ENCODE peak calls at places on chromosomes 1 and 21, in seven cellular contexts. O is sigmoid colon, X is GM23338, E is esophagus muscularis mucosa, A is stomach, F is GM12892, H is GM12891. D is an unnamed sample.

GRCh38 chr1:19869929-19870328 is 12.3 kb upstream of the OTUD3 start:
- DNase-seq in O (no peak), X (no peak), E (no peak), A (no peak), F (no peak), H (no peak), D (no peak)

GRCh38 chr1:172449585-172450523 is 6.0 kb upstream of the PIGC start:
- DNase-seq in O (peak), X (peak), E (no peak), A (peak), F (peak), H (peak), D (peak)

GRCh38 chr1:171716620-171717019 is 25.2 kb downstream of the VAMP4 start:
- DNase-seq in O (no peak), X (no peak), E (no peak), A (no peak), F (no peak), H (no peak), D (no peak)

GRCh38 chr1:23198373-23198772 is 18.9 kb downstream of the HTR1D start:
- DNase-seq in O (no peak), X (no peak), E (no peak), A (no peak), F (no peak), H (no peak), D (peak)

GRCh38 chr1:81452693-81453344 is 347.9 kb upstream of the ADGRL2 start:
- DNase-seq in O (no peak), X (no peak), E (no peak), A (no peak), F (no peak), H (no peak), D (no peak)

GRCh38 chr1:226979517-226980121 is 39.5 kb downstream of the COQ8A start:
- DNase-seq in O (peak), X (no peak), E (no peak), A (no peak), F (no peak), H (no peak), D (no peak)

GRCh38 chr1:7956218-7957032 is 5.1 kb upstream of the PARK7 start:
- DNase-seq in O (no peak), X (no peak), E (no peak), A (no peak), F (no peak), H (no peak), D (no peak)

GRCh38 chr1:150841626-150842025 is 33.6 kb upstream of the CTSK start:
- DNase-seq in O (no peak), X (no peak), E (no peak), A (no peak), F (no peak), H (no peak), D (no peak)

GRCh38 chr1:212423879-212424278 is 8.8 kb upstream of the NENF start:
- DNase-seq in O (no peak), X (no peak), E (no peak), A (no peak), F (no peak), H (no peak), D (no peak)

GRCh38 chr1:110605901-110606783 is at the start of gene KCNA2:
- DNase-seq in O (peak), X (peak), E (no peak), A (peak), F (no peak), H (no peak), D (no peak)

GRCh38 chr1:95888877-95889799 is 655.1 kb downstream of the RWDD3 start:
- DNase-seq in O (no peak), X (peak), E (no peak), A (no peak), F (no peak), H (no peak), D (no peak)

GRCh38 chr1:190754769-190755168 is 277.1 kb upstream of the BRINP3 start:
- DNase-seq in O (no peak), X (no peak), E (no peak), A (no peak), F (no peak), H (no peak), D (no peak)

GRCh38 chr1:198771562-198772153 is 132.8 kb downstream of the PTPRC start:
- DNase-seq in O (no peak), X (peak), E (no peak), A (no peak), F (no peak), H (peak), D (no peak)

GRCh38 chr21:14523234-14523633 is 22.9 kb downstream of the SAMSN1 start:
- DNase-seq in O (no peak), X (no peak), E (no peak), A (no peak), F (no peak), H (no peak), D (no peak)

GRCh38 chr1:55190092-55190491 is 25.1 kb downstream of the USP24 start:
- DNase-seq in O (no peak), X (no peak), E (no peak), A (no peak), F (no peak), H (no peak), D (no peak)

GRCh38 chr1:108845991-108846390 is 10.9 kb downstream of the AKNAD1 start:
- DNase-seq in O (no peak), X (no peak), E (no peak), A (no peak), F (no peak), H (no peak), D (no peak)

GRCh38 chr1:158180741-158181576 is at the start of gene CD1D:
- DNase-seq in O (peak), X (peak), E (no peak), A (no peak), F (peak), H (peak), D (no peak)

GRCh38 chr1:202084791-202085681 is 37.7 kb upstream of the GPR37L1 start:
- DNase-seq in O (no peak), X (peak), E (no peak), A (peak), F (no peak), H (no peak), D (no peak)

GRCh38 chr21:42839271-42840231 is 39.8 kb downstream of the WDR4 start:
- DNase-seq in O (no peak), X (no peak), E (no peak), A (peak), F (no peak), H (no peak), D (no peak)

GRCh38 chr1:19343617-19344350 is 31.7 kb downstream of the SLC66A1 start:
- DNase-seq in O (no peak), X (no peak), E (no peak), A (no peak), F (no peak), H (no peak), D (no peak)

GRCh38 chr21:46253610-46254124 is 25.1 kb upstream of the LSS start:
- DNase-seq in O (no peak), X (peak), E (no peak), A (no peak), F (no peak), H (no peak), D (no peak)

GRCh38 chr1:186033744-186034345 is 299.7 kb downstream of the HMCN1 start:
- DNase-seq in O (no peak), X (no peak), E (no peak), A (no peak), F (no peak), H (no peak), D (no peak)

GRCh38 chr1:247304046-247304445 is 27.6 kb downstream of the ZNF496 start:
- DNase-seq in O (no peak), X (no peak), E (no peak), A (no peak), F (no peak), H (no peak), D (no peak)

GRCh38 chr1:7705048-7705907 is 65.8 kb upstream of the VAMP3 start:
- DNase-seq in O (peak), X (peak), E (no peak), A (peak), F (no peak), H (no peak), D (no peak)

GRCh38 chr1:160797861-160798273 is 1.9 kb downstream of the LY9 start:
- DNase-seq in O (no peak), X (no peak), E (peak), A (peak), F (no peak), H (no peak), D (no peak)

GRCh38 chr1:9653195-9653782 is 1.8 kb downstream of the PIK3CD start:
- DNase-seq in O (no peak), X (no peak), E (no peak), A (no peak), F (no peak), H (no peak), D (no peak)

GRCh38 chr21:36337099-36337509 is 17.1 kb downstream of the MORC3 start:
- DNase-seq in O (no peak), X (no peak), E (no peak), A (no peak), F (no peak), H (no peak), D (no peak)

GRCh38 chr1:46653405-46653853 is 14.7 kb downstream of the ATPAF1 start:
- DNase-seq in O (no peak), X (no peak), E (no peak), A (no peak), F (no peak), H (no peak), D (no peak)

GRCh38 chr1:207848234-207848633 is 62.7 kb downstream of the CD34 start:
- DNase-seq in O (peak), X (no peak), E (no peak), A (peak), F (no peak), H (no peak), D (peak)

GRCh38 chr1:231467986-231468385 is 45.9 kb upstream of the EGLN1 start:
- DNase-seq in O (no peak), X (no peak), E (no peak), A (no peak), F (no peak), H (no peak), D (no peak)

GRCh38 chr21:43721225-43721605 is 2.3 kb downstream of the PDXK start:
- DNase-seq in O (no peak), X (no peak), E (no peak), A (peak), F (no peak), H (no peak), D (no peak)

GRCh38 chr1:177287237-177287636 is 116.5 kb downstream of the BRINP2 start:
- DNase-seq in O (no peak), X (no peak), E (no peak), A (no peak), F (no peak), H (no peak), D (no peak)

GRCh38 chr1:89998306-89998705 is 3.4 kb downstream of the ZNF326 start:
- DNase-seq in O (no peak), X (no peak), E (no peak), A (no peak), F (no peak), H (no peak), D (no peak)

GRCh38 chr1:113021430-113022085 is 51.4 kb upstream of the LRIG2 start:
- DNase-seq in O (no peak), X (no peak), E (no peak), A (no peak), F (no peak), H (no peak), D (no peak)

GRCh38 chr1:31762323-31762722 is 1.8 kb downstream of the ADGRB2 start:
- DNase-seq in O (no peak), X (no peak), E (no peak), A (no peak), F (no peak), H (no peak), D (no peak)

GRCh38 chr1:108962681-108963051 is 618 bp downstream of the CLCC1 start:
- DNase-seq in O (peak), X (peak), E (no peak), A (peak), F (no peak), H (no peak), D (no peak)

GRCh38 chr1:94236630-94237290 is 624 bp downstream of the ARHGAP29 start:
- DNase-seq in O (peak), X (peak), E (no peak), A (peak), F (no peak), H (no peak), D (no peak)

GRCh38 chr1:4173731-4174130 is 273.7 kb upstream of the C1orf174 start:
- DNase-seq in O (peak), X (no peak), E (peak), A (no peak), F (no peak), H (no peak), D (no peak)

GRCh38 chr1:209398330-209398991 is 185.1 kb upstream of the CAMK1G start:
- DNase-seq in O (peak), X (peak), E (no peak), A (no peak), F (no peak), H (no peak), D (no peak)
- TF ChIP-seq POLR2AphosphoS5 in O (no peak), X (no peak), E (no peak), A (no peak), F (no peak), H (no peak), D (no peak)

GRCh38 chr1:101112051-101112770 is 86.6 kb upstream of the DPH5 start:
- DNase-seq in O (peak), X (no peak), E (no peak), A (no peak), F (no peak), H (no peak), D (no peak)
- TF ChIP-seq POLR2AphosphoS5 in O (no peak), X (no peak), E (no peak), A (no peak), F (no peak), H (no peak), D (no peak)

GRCh38 chr1:206497774-206498173 is 9.6 kb upstream of the RASSF5 start:
- DNase-seq in O (no peak), X (no peak), E (no peak), A (no peak), F (no peak), H (no peak), D (no peak)
- TF ChIP-seq POLR2AphosphoS5 in O (no peak), X (no peak), E (no peak), A (no peak), F (no peak), H (no peak), D (no peak)

GRCh38 chr1:204584699-204585372 is 68.6 kb downstream of the MDM4 start:
- DNase-seq in O (peak), X (peak), E (no peak), A (no peak), F (no peak), H (no peak), D (no peak)
- TF ChIP-seq POLR2AphosphoS5 in O (no peak), X (no peak), E (no peak), A (no peak), F (no peak), H (no peak), D (no peak)

DNA sequence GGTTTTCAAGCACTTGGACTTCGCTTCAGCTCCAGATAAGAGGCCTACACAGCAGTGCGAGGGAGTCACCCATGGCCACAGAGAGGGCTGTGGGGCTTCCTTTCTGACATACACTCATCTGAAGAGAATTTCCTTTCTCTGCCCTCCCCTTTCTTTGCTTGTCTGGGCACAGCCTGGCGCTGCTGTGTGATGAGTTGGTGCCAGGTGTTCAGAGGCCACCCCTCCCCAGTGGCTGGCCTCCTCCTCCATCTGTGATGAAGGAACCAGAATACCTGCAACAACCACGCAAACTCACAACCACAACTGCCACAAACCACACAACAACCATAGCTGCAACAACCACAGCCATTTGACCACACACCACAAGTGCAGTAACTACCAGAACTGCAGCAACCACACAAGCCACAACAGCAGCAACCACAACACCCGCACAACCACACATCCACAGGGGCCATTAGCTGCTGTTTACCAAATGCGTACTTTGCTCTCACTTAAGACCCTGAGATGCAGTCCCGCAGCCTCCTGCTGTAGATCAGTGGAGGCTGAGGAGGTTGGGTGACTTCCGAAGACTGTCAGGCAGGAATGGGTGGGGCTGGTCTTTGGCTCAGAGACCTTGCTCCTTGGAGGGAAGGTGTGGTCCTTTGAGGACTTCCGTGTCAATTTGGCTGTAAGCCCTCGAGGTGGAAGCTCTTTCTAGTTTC is 71.1 kb downstream of the IER5 start:
- DNase-seq in O (peak), X (no peak), E (no peak), A (peak), F (no peak), H (no peak), D (no peak)
- TF ChIP-seq POLR2AphosphoS5 in O (no peak), X (no peak), E (no peak), A (no peak), F (no peak), H (no peak), D (no peak)

DNA sequence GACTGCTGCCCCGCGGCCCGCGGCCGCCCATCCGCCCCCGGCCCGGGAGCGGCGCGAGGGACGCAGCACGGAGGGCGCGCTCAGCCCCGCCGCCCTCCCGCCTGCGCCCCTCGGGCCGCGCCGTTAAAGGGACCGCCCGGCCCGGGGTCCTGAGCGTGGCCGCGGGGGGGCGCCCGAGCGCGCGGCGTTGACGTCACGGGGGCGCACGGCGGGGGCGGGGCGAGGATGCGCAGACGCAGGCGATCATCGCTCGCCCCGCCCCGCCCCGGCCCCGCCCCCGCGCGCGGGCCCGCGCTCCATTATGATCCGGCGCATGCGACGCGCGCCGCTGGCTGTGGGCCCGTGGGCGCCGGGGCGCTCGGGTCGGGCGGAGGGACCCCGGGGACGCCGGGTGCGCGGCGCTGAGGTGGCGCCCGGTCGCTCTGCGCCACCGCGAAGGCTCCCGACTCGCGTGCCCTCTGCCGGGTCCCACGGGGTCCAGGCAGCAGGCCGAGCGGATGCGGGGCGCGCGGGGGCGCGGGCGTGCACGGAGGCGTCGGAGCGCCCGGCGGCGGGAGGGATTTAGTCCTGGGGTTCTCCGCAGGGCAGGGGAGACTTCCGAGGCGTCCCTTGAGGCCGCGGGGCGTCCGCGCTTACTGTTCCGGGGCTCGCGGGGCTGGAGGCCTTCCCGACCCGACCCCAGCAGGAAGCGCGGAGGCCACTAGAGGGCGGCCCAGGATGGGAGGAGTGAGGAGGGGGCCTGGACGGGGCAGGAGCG is at the start of gene DVL1:
- DNase-seq in O (peak), X (peak), E (no peak), A (peak), F (peak), H (peak), D (no peak)
- TF ChIP-seq POLR2AphosphoS5 in O (peak), X (peak), E (peak), A (peak), F (peak), H (peak), D (no peak)

D was measured in Panc1.